ENCODE peak calls at places on chromosomes 7 and 10, in eight cellular contexts. Y is left ventricle myocardium inferior, D is brain microvascular endothelial cell, B is AG09309, V is lower lobe of right lung, G is neural progenitor cell, P is uterus, J is fibroblast of lung. I is an unnamed sample.

GRCh38 chr10:4650109-4650508 is 175.9 kb upstream of the AKR1E2 start:
- DNase-seq in Y (no peak), G (no peak), V (no peak), P (no peak), J (peak), B (no peak), D (peak), I (peak)

GRCh38 chr10:89351402-89352038 is 23.7 kb downstream of the IFIT3 start:
- DNase-seq in P (no peak), G (no peak), J (peak), Y (no peak), D (no peak), B (no peak), V (no peak), I (no peak)

GRCh38 chr7:116162236-116162635 is 48.1 kb upstream of the TES start:
- DNase-seq in P (no peak), B (no peak), J (no peak), V (no peak), G (no peak), Y (no peak), D (no peak), I (no peak)

GRCh38 chr10:74418285-74418872 is 267.4 kb downstream of the ADK start:
- DNase-seq in J (peak), G (peak), Y (no peak), P (no peak), B (no peak), D (no peak), V (no peak), I (peak)

GRCh38 chr7:24572421-24573007 is 738 bp upstream of the PALS2 start:
- DNase-seq in B (no peak), D (peak), G (no peak), Y (no peak), J (peak), V (no peak), P (peak), I (peak)

GRCh38 chr10:26733750-26734568 is 36.5 kb downstream of the PDSS1 start:
- DNase-seq in P (no peak), J (no peak), Y (no peak), G (peak), B (no peak), V (no peak), D (no peak), I (no peak)

GRCh38 chr10:107548301-107548700 is 383.8 kb upstream of the SORCS1 start:
- DNase-seq in V (no peak), B (no peak), J (no peak), Y (no peak), P (no peak), G (peak), D (no peak), I (peak)

GRCh38 chr7:47285860-47286491 is 295.9 kb downstream of the TNS3 start:
- DNase-seq in G (no peak), Y (no peak), V (no peak), D (peak), P (no peak), B (peak), J (no peak), I (peak)

GRCh38 chr7:5217851-5218331 is 27.9 kb downstream of the WIPI2 start:
- DNase-seq in J (no peak), Y (no peak), G (no peak), B (no peak), P (no peak), V (peak), D (no peak), I (no peak)

GRCh38 chr7:128148676-128149075 is 92.4 kb upstream of the LEP start:
- DNase-seq in Y (no peak), J (no peak), B (no peak), G (no peak), V (no peak), P (no peak), D (no peak), I (no peak)

GRCh38 chr7:105389090-105389650 is 449 bp upstream of the SRPK2 start:
- DNase-seq in J (peak), Y (peak), G (peak), P (peak), D (peak), B (no peak), V (peak), I (peak)

GRCh38 chr10:93579089-93579488 is 12.6 kb downstream of the FFAR4 start:
- DNase-seq in P (no peak), D (no peak), V (no peak), Y (no peak), B (no peak), G (no peak), J (no peak), I (no peak)

GRCh38 chr7:75638607-75639070 is 100.1 kb downstream of the HIP1 start:
- DNase-seq in B (no peak), G (peak), V (peak), J (no peak), D (no peak), P (peak), Y (peak), I (peak)

GRCh38 chr10:123013456-123014419 is 4.9 kb downstream of the ACADSB start:
- DNase-seq in P (no peak), J (no peak), V (peak), B (no peak), G (no peak), D (no peak), Y (no peak), I (no peak)

GRCh38 chr10:117322258-117322657 is 53.0 kb downstream of the PDZD8 start:
- DNase-seq in Y (no peak), B (no peak), J (no peak), P (no peak), G (no peak), V (no peak), D (peak), I (no peak)

GRCh38 chr7:48274662-48275061 is 103.4 kb downstream of the ABCA13 start:
- DNase-seq in G (no peak), V (no peak), Y (no peak), P (no peak), D (peak), B (no peak), J (no peak), I (no peak)

GRCh38 chr7:43431020-43431595 is 151.8 kb upstream of the STK17A start:
- DNase-seq in V (no peak), G (no peak), Y (no peak), J (peak), D (no peak), B (no peak), P (no peak), I (no peak)

GRCh38 chr7:150374026-150374425 is 5.1 kb upstream of the ZNF775 start:
- DNase-seq in V (no peak), J (no peak), Y (no peak), D (no peak), G (no peak), P (no peak), B (no peak), I (no peak)

GRCh38 chr7:130959743-130960207 is 225.8 kb upstream of the KLF14 start:
- DNase-seq in P (no peak), V (no peak), J (peak), B (peak), D (peak), Y (no peak), G (no peak), I (peak)

GRCh38 chr7:131893627-131894345 is 337.4 kb upstream of the PODXL start:
- DNase-seq in G (no peak), Y (no peak), P (no peak), V (no peak), D (no peak), J (no peak), B (peak), I (no peak)

GRCh38 chr10:78255796-78256638 is 222.4 kb downstream of the RPS24 start:
- DNase-seq in Y (no peak), P (peak), J (peak), B (peak), V (peak), G (no peak), D (peak), I (peak)

GRCh38 chr7:44276571-44277101 is 48.8 kb downstream of the CAMK2B start:
- DNase-seq in D (no peak), G (no peak), B (no peak), Y (peak), J (no peak), V (peak), P (no peak), I (no peak)

GRCh38 chr10:88565072-88565471 is 18.0 kb downstream of the RNLS start:
- DNase-seq in B (no peak), D (no peak), G (no peak), J (peak), Y (no peak), P (no peak), V (no peak), I (peak)

GRCh38 chr7:139095194-139095659 is 14.3 kb downstream of the ZC3HAV1 start:
- DNase-seq in P (no peak), Y (no peak), V (no peak), G (no peak), B (no peak), D (no peak), J (no peak), I (no peak)
- TF ChIP-seq CTCF in P (no peak), Y (no peak), V (no peak), G (no peak), B (no peak), D (no peak), J (no peak), I (no peak)

GRCh38 chr10:132652936-132653590 is 115.5 kb downstream of the INPP5A start:
- DNase-seq in B (no peak), D (no peak), P (no peak), J (no peak), G (no peak), V (peak), Y (no peak), I (no peak)

GRCh38 chr10:132654708-132655661 is 117.4 kb downstream of the INPP5A start:
- DNase-seq in J (peak), B (no peak), V (peak), Y (peak), G (peak), P (peak), D (peak), I (peak)

GRCh38 chr10:132652446-132652845 is 114.9 kb downstream of the INPP5A start:
- DNase-seq in B (no peak), Y (no peak), V (peak), G (no peak), D (no peak), J (no peak), P (no peak), I (no peak)

GRCh38 chr10:132654121-132654571 is 116.6 kb downstream of the INPP5A start:
- DNase-seq in B (no peak), G (no peak), D (no peak), P (no peak), Y (no peak), V (peak), J (no peak), I (no peak)

DNA sequence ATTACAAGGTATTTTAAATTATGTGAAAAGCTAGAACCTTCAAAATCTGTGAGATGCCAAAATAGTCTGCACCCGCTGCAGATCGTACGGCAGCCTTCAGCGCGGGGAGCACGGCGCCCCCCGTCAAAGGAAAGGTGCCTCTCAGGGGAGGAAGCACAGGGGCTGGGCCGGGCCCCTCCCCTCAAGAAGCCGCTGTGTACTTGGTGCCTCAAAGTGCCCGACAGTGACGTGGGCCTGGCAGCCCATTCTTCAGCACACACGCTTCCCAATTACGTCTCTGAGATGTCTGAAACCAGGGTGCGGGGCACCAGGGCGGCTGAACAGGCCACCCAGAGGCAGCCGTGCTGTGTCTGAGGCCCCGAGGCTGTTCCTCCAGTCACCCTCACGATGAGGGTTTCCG is 116.1 kb downstream of the INPP5A start:
- DNase-seq in Y (no peak), P (no peak), J (no peak), D (no peak), G (no peak), V (peak), B (no peak), I (no peak)
- H3K4me3 ChIP-seq in Y (no peak), P (no peak), J (no peak), D (no peak), G (no peak), V (no peak), B (no peak), I (no peak)

DNA sequence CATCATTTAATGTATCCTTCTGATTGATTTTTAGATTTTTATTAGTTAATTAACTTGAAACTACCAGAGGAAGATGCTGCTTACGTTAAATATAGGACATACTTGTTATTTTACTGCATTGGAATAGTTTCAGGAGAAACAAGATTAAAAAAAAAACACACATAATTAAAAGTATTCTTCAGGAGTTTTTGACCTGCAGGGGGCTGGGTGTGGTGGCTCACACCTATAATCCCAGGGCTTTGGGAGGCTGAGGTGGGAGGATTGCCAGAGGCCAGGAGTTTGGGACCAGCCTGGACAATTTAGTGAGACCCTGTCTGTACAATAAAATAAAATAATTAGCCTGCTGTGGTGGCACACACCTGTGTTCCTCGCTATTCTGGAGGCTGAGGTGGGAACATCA is 10.7 kb downstream of the CBLL1 start:
- DNase-seq in J (no peak), D (no peak), Y (no peak), B (no peak), P (no peak), G (no peak), V (no peak), I (no peak)
- TF ChIP-seq CTCF in J (no peak), D (peak), Y (no peak), B (peak), P (no peak), G (no peak), V (no peak), I (no peak)

GRCh38 chr7:78768859-78769258 is 684.6 kb downstream of the MAGI2 start:
- DNase-seq in B (no peak), V (no peak), D (no peak), P (no peak), G (peak), Y (no peak), J (no peak), I (no peak)
- H3K4me3 ChIP-seq in B (peak), V (no peak), D (peak), P (no peak), G (peak), Y (peak), J (peak), I (peak)

DNA sequence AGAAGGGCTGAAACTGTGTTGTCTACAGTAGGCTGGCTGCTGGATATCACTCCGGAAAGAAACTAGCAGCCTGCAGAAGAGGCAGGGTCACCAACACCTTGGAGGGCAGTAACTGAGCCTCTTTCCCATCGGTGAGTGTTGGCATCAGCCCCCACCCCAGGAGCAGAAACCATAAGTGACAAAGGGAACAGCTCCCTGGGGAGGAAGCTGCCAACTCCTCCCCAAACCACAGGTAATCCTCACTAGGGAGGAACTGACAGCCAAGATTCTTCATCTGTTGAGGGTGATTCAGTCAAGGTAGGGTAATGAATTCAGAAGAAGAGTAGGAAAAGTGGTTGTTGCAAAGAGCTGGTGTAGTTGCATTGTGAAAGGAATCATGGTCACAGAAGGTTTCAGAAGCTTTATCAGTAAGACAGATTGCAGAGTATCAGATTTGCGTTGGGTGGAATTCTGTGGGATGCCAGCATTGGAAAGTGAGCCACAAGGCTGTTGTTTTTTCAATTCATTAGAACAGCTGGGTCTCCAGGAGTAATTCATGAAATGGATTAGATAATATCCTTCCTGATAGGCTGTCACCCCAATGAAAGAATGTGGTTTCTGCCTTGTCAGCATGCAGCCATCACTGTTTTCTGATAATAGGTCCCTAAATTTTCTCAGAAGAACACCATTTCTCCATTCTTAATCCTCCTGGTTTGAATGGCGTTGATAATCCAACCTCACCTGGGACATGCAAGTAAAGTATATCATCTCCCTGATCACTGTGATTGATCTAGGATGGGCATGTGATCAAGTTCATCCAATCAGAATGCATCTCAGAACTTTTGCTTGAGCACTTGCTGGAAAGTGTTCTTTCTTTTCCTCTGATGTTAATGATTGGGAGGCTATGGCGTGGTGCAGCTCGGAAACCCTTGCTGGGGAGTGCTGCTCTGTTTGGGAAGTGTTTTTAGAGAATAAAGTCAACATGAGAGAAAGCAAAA is 75.0 kb upstream of the CTBP2 start:
- DNase-seq in Y (no peak), P (no peak), B (no peak), D (no peak), J (no peak), V (no peak), G (no peak), I (no peak)
- TF ChIP-seq CTCF in Y (no peak), P (no peak), B (no peak), D (no peak), J (no peak), V (no peak), G (no peak), I (no peak)

DNA sequence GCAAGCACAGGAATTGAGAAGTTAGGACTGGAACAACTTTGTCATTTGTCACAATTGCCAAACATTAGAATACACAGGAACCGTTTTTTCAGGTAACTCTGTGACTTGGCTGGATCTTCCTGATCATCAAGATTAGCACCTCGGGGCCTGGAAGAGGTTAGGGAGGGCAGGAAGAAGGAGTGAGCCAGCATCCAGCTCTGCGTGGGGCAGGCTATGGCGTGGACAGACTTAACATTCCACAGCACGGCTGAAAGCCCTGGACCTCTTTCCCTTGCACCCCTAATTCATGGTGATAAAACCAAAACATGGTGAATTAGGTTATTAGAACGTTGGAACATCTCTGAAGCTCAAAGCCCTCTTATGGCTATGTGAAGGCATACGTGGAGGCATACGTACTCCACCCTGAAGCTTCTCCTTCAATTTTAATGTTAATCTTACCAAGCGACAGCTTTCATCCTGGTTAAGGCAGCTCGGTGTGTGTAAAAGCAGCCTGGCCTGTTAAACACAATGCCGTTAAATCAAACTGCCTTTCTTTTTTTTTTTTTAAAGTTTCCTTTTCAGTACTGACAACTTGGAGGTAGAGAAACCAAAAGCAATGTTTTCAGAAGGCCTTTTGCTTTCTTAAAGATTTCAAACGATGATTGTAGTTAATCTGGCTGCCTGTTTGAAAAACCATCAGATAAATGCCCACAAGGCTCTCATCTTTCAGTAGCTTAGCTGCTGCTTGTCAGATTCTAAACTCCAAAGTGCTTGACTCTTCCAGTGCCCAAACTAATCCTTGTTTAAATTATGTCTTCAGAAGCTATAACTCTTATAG is 4.5 kb downstream of the GRK5 start:
- DNase-seq in Y (no peak), V (no peak), B (no peak), J (no peak), G (peak), D (no peak), P (no peak), I (no peak)
- H3K4me3 ChIP-seq in Y (peak), V (peak), B (no peak), J (peak), G (no peak), D (no peak), P (no peak), I (no peak)

GRCh38 chr7:50534690-50535290 is 30.4 kb downstream of the DDC start:
- DNase-seq in Y (no peak), B (peak), J (peak), D (peak), P (no peak), G (no peak), V (no peak), I (peak)
- TF ChIP-seq CTCF in Y (no peak), B (peak), J (no peak), D (peak), P (no peak), G (peak), V (no peak), I (no peak)

DNA sequence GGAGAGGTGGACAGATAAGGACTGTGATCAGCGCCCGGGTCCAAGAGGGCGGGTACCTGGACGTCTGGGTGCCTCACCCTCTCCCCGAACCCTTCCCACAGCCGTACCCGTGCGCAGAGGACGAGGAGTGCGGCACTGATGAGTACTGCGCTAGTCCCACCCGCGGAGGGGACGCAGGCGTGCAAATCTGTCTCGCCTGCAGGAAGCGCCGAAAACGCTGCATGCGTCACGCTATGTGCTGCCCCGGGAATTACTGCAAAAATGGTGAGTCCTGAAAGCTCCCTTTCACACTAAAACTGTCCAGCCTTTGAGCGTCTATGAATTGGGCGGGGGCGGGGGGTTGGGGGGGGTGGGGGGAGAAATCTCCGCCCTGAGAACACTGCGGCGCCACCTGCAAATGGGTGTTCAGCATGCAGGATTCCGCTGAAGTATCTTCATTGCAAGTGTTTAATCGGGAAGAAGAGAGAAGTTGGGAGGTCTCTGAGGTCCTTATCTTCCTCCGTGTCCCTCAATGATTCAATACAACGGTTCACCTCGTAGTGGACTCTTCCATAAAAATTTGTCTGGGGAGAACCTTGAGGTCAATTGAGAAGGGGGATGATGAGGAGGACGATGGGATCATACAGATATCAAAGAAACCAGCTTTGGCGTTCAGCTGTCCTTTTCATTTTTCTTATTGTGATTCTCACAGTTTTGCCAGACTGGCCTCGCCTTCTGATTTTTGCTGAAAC is 906 bp downstream of the DKK1 start:
- DNase-seq in J (peak), Y (no peak), D (peak), P (no peak), G (peak), B (no peak), V (no peak), I (peak)
- H3K4me3 ChIP-seq in J (peak), Y (peak), D (peak), P (no peak), G (peak), B (peak), V (peak), I (peak)

GRCh38 chr7:79282051-79282694 is 171.3 kb downstream of the MAGI2 start:
- DNase-seq in D (peak), Y (no peak), J (peak), V (no peak), P (no peak), B (peak), G (peak), I (peak)
- TF ChIP-seq CTCF in D (peak), Y (peak), J (peak), V (peak), P (peak), B (peak), G (peak), I (peak)